ENCODE peak calls at places on chromosomes 12 and 14, in six cellular contexts. One of them, this sample, is unnamed.

GRCh38 chr14:97827746-97828145 is 1030.6 kb downstream of the VRK1 start:
- DNase-seq in body of pancreas: no peak
- DNase-seq in CD8-positive, alpha-beta memory T cell: no peak
- DNase-seq in prostate gland: no peak
- DNase-seq in cardiac muscle cell: no peak
- DNase-seq in transverse colon: no peak
- DNase-seq in this sample: no peak

GRCh38 chr12:130978785-130979184 is 25.1 kb downstream of the ADGRD1 start:
- DNase-seq in body of pancreas: no peak
- DNase-seq in CD8-positive, alpha-beta memory T cell: no peak
- DNase-seq in prostate gland: no peak
- DNase-seq in cardiac muscle cell: no peak
- DNase-seq in transverse colon: no peak
- DNase-seq in this sample: no peak

GRCh38 chr12:31728289-31728916 is 418 bp downstream of the AMN1 start:
- DNase-seq in body of pancreas: peak
- DNase-seq in CD8-positive, alpha-beta memory T cell: no peak
- DNase-seq in prostate gland: peak
- DNase-seq in cardiac muscle cell: no peak
- DNase-seq in transverse colon: peak
- DNase-seq in this sample: no peak

GRCh38 chr12:59678759-59679411 is 83.1 kb downstream of the SLC16A7 start:
- DNase-seq in body of pancreas: no peak
- DNase-seq in CD8-positive, alpha-beta memory T cell: no peak
- DNase-seq in prostate gland: no peak
- DNase-seq in cardiac muscle cell: no peak
- DNase-seq in transverse colon: no peak
- DNase-seq in this sample: no peak

GRCh38 chr14:86501611-86502010 is 971.7 kb downstream of the FLRT2 start:
- DNase-seq in body of pancreas: no peak
- DNase-seq in CD8-positive, alpha-beta memory T cell: no peak
- DNase-seq in prostate gland: no peak
- DNase-seq in cardiac muscle cell: no peak
- DNase-seq in transverse colon: no peak
- DNase-seq in this sample: no peak

GRCh38 chr14:22980672-22981089 is 1.7 kb downstream of the AJUBA start:
- DNase-seq in body of pancreas: peak
- DNase-seq in CD8-positive, alpha-beta memory T cell: peak
- DNase-seq in prostate gland: peak
- DNase-seq in cardiac muscle cell: peak
- DNase-seq in transverse colon: peak
- DNase-seq in this sample: no peak

GRCh38 chr12:40145896-40146295 is 40.0 kb upstream of the SLC2A13 start:
- DNase-seq in body of pancreas: no peak
- DNase-seq in CD8-positive, alpha-beta memory T cell: no peak
- DNase-seq in prostate gland: no peak
- DNase-seq in cardiac muscle cell: no peak
- DNase-seq in transverse colon: no peak
- DNase-seq in this sample: no peak

GRCh38 chr14:93648440-93649168 is 139.7 kb downstream of the PRIMA1 start:
- DNase-seq in body of pancreas: no peak
- DNase-seq in CD8-positive, alpha-beta memory T cell: no peak
- DNase-seq in prostate gland: no peak
- DNase-seq in cardiac muscle cell: no peak
- DNase-seq in transverse colon: no peak
- DNase-seq in this sample: no peak

GRCh38 chr12:97426485-97427116 is 36.0 kb upstream of the RMST start:
- DNase-seq in body of pancreas: no peak
- DNase-seq in CD8-positive, alpha-beta memory T cell: no peak
- DNase-seq in prostate gland: no peak
- DNase-seq in cardiac muscle cell: peak
- DNase-seq in transverse colon: no peak
- DNase-seq in this sample: no peak

GRCh38 chr12:58452546-58452945 is 467.8 kb downstream of the LRIG3 start:
- DNase-seq in body of pancreas: no peak
- DNase-seq in CD8-positive, alpha-beta memory T cell: no peak
- DNase-seq in prostate gland: no peak
- DNase-seq in cardiac muscle cell: peak
- DNase-seq in transverse colon: no peak
- DNase-seq in this sample: no peak

GRCh38 chr14:77965919-77966435 is 166.1 kb downstream of the ADCK1 start:
- DNase-seq in body of pancreas: peak
- DNase-seq in CD8-positive, alpha-beta memory T cell: no peak
- DNase-seq in prostate gland: no peak
- DNase-seq in cardiac muscle cell: peak
- DNase-seq in transverse colon: no peak
- DNase-seq in this sample: no peak

GRCh38 chr12:125057708-125058107 is 7.5 kb upstream of the AACS start:
- DNase-seq in body of pancreas: no peak
- DNase-seq in CD8-positive, alpha-beta memory T cell: no peak
- DNase-seq in prostate gland: no peak
- DNase-seq in cardiac muscle cell: no peak
- DNase-seq in transverse colon: no peak
- DNase-seq in this sample: no peak

GRCh38 chr12:6534914-6535696 is 788 bp downstream of the GAPDH start:
- DNase-seq in body of pancreas: peak
- DNase-seq in CD8-positive, alpha-beta memory T cell: peak
- DNase-seq in prostate gland: peak
- DNase-seq in cardiac muscle cell: peak
- DNase-seq in transverse colon: peak
- DNase-seq in this sample: no peak

GRCh38 chr12:15289192-15289591 is 33.1 kb upstream of the PTPRO start:
- DNase-seq in body of pancreas: no peak
- DNase-seq in CD8-positive, alpha-beta memory T cell: no peak
- DNase-seq in prostate gland: no peak
- DNase-seq in cardiac muscle cell: no peak
- DNase-seq in transverse colon: no peak
- DNase-seq in this sample: no peak

GRCh38 chr12:70664463-70664862 is 27.2 kb upstream of the PTPRB start:
- DNase-seq in body of pancreas: no peak
- DNase-seq in CD8-positive, alpha-beta memory T cell: no peak
- DNase-seq in prostate gland: no peak
- DNase-seq in cardiac muscle cell: peak
- DNase-seq in transverse colon: no peak
- DNase-seq in this sample: no peak

GRCh38 chr14:77738559-77739250 is 22.3 kb downstream of the SNW1 start:
- DNase-seq in body of pancreas: peak
- DNase-seq in CD8-positive, alpha-beta memory T cell: no peak
- DNase-seq in prostate gland: no peak
- DNase-seq in cardiac muscle cell: peak
- DNase-seq in transverse colon: no peak
- DNase-seq in this sample: no peak

GRCh38 chr14:70416322-70416716 is 571 bp downstream of the SYNJ2BP start:
- DNase-seq in body of pancreas: no peak
- DNase-seq in CD8-positive, alpha-beta memory T cell: no peak
- DNase-seq in prostate gland: no peak
- DNase-seq in cardiac muscle cell: peak
- DNase-seq in transverse colon: no peak
- DNase-seq in this sample: no peak

GRCh38 chr14:22118894-22119477 is 445.4 kb upstream of the OR4E1 start:
- DNase-seq in body of pancreas: no peak
- DNase-seq in CD8-positive, alpha-beta memory T cell: no peak
- DNase-seq in prostate gland: no peak
- DNase-seq in cardiac muscle cell: no peak
- DNase-seq in transverse colon: no peak
- DNase-seq in this sample: no peak

GRCh38 chr14:56172571-56172971 is 54.4 kb downstream of the PELI2 start:
- DNase-seq in body of pancreas: no peak
- DNase-seq in CD8-positive, alpha-beta memory T cell: no peak
- DNase-seq in prostate gland: no peak
- DNase-seq in cardiac muscle cell: peak
- DNase-seq in transverse colon: no peak
- DNase-seq in this sample: no peak

GRCh38 chr12:56220611-56221232 is 1.0 kb downstream of the RNF41 start:
- DNase-seq in body of pancreas: no peak
- DNase-seq in CD8-positive, alpha-beta memory T cell: peak
- DNase-seq in prostate gland: no peak
- DNase-seq in cardiac muscle cell: peak
- DNase-seq in transverse colon: no peak
- DNase-seq in this sample: no peak

GRCh38 chr12:42725839-42726238 is 136.3 kb upstream of the PRICKLE1 start:
- DNase-seq in body of pancreas: no peak
- DNase-seq in CD8-positive, alpha-beta memory T cell: no peak
- DNase-seq in prostate gland: no peak
- DNase-seq in cardiac muscle cell: peak
- DNase-seq in transverse colon: no peak
- DNase-seq in this sample: no peak

GRCh38 chr12:110537605-110538409 is 35.7 kb downstream of the RAD9B start:
- DNase-seq in body of pancreas: peak
- DNase-seq in CD8-positive, alpha-beta memory T cell: no peak
- DNase-seq in prostate gland: peak
- DNase-seq in cardiac muscle cell: no peak
- DNase-seq in transverse colon: peak
- DNase-seq in this sample: no peak

GRCh38 chr12:123034865-123035264 is 54.4 kb downstream of the ARL6IP4 start:
- DNase-seq in body of pancreas: no peak
- DNase-seq in CD8-positive, alpha-beta memory T cell: no peak
- DNase-seq in prostate gland: no peak
- DNase-seq in cardiac muscle cell: peak
- DNase-seq in transverse colon: no peak
- DNase-seq in this sample: no peak

GRCh38 chr12:96396914-96397313 is 3.3 kb downstream of the CDK17 start:
- DNase-seq in body of pancreas: no peak
- DNase-seq in CD8-positive, alpha-beta memory T cell: no peak
- DNase-seq in prostate gland: no peak
- DNase-seq in cardiac muscle cell: no peak
- DNase-seq in transverse colon: no peak
- DNase-seq in this sample: no peak
- H3K4me3 ChIP-seq in body of pancreas: no peak
- H3K4me3 ChIP-seq in CD8-positive, alpha-beta memory T cell: no peak
- H3K4me3 ChIP-seq in prostate gland: no peak
- H3K4me3 ChIP-seq in cardiac muscle cell: no peak
- H3K4me3 ChIP-seq in transverse colon: no peak
- H3K4me3 ChIP-seq in this sample: no peak

DNA sequence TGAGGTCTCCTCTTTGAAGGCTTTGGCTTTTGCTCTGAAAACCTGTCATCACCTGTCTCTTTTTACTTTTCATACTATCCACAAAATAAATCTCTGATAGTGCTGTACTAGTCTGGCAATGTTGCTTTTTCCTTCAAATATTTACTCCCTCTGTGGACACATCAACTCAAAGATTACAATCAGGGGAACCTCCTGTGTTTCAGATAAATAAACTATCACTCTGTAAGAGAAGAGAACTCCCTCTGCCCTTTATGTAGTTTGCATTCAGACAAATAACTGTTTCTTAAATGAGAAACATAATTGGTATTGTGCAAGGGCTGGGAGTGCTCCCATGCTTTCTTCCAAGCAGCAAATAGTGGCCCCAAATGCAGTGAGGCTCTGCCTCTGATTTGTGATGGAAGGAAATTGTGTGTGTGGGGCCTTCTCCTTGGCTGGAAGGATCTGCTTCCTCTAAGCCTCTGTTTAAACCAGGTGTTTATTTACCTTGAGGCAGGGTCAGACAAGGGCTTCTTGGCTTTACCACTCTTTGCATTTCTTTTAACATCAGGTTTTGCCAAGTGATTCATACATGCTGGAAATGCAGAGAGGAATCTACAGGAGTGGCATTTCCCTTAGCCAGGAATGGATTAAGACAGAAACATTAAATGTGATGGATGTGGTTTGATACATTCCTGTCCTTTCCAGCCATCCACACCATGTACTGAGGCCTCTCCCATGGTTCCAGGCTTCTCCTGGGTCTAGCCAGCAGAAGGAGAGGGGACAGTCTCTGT is 69.0 kb downstream of the AKAP6 start:
- DNase-seq in body of pancreas: no peak
- DNase-seq in CD8-positive, alpha-beta memory T cell: no peak
- DNase-seq in prostate gland: peak
- DNase-seq in cardiac muscle cell: peak
- DNase-seq in transverse colon: no peak
- DNase-seq in this sample: peak
- H3K27ac ChIP-seq in body of pancreas: no peak
- H3K27ac ChIP-seq in CD8-positive, alpha-beta memory T cell: no peak
- H3K27ac ChIP-seq in prostate gland: no peak
- H3K27ac ChIP-seq in cardiac muscle cell: no peak
- H3K27ac ChIP-seq in transverse colon: peak
- H3K27ac ChIP-seq in this sample: no peak

GRCh38 chr12:65829716-65830115 is 5.4 kb downstream of the HMGA2 start:
- DNase-seq in body of pancreas: no peak
- DNase-seq in CD8-positive, alpha-beta memory T cell: no peak
- DNase-seq in prostate gland: no peak
- DNase-seq in cardiac muscle cell: no peak
- DNase-seq in transverse colon: no peak
- DNase-seq in this sample: no peak

GRCh38 chr12:65828711-65829339 is 4.5 kb downstream of the HMGA2 start:
- DNase-seq in body of pancreas: no peak
- DNase-seq in CD8-positive, alpha-beta memory T cell: no peak
- DNase-seq in prostate gland: no peak
- DNase-seq in cardiac muscle cell: peak
- DNase-seq in transverse colon: no peak
- DNase-seq in this sample: no peak

GRCh38 chr12:65827827-65828231 is 3.5 kb downstream of the HMGA2 start:
- DNase-seq in body of pancreas: no peak
- DNase-seq in CD8-positive, alpha-beta memory T cell: no peak
- DNase-seq in prostate gland: no peak
- DNase-seq in cardiac muscle cell: peak
- DNase-seq in transverse colon: no peak
- DNase-seq in this sample: no peak

GRCh38 chr12:65832217-65832616 is 7.9 kb downstream of the HMGA2 start:
- DNase-seq in body of pancreas: no peak
- DNase-seq in CD8-positive, alpha-beta memory T cell: no peak
- DNase-seq in prostate gland: no peak
- DNase-seq in cardiac muscle cell: peak
- DNase-seq in transverse colon: no peak
- DNase-seq in this sample: no peak

DNA sequence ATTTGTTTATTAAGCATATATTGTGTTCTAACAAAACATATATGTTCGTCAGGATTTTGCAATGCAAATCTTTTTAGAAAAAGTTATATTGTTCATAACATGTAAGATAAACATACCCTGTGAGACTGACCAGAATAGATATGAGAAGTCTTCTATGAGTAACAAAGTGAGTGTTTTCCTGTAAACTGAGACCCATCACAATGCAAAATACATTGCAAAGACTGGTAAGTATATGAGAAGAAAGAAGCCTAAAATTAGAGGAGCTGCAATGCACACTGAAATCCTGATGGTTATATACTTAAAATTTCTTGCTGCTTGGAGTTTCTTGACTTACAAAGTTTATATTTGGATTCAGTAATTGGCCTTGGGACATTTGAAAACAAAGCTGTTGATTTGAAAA is 6.0 kb downstream of the HMGA2 start:
- DNase-seq in body of pancreas: no peak
- DNase-seq in CD8-positive, alpha-beta memory T cell: no peak
- DNase-seq in prostate gland: no peak
- DNase-seq in cardiac muscle cell: peak
- DNase-seq in transverse colon: no peak
- DNase-seq in this sample: no peak
- H3K4me3 ChIP-seq in body of pancreas: no peak
- H3K4me3 ChIP-seq in CD8-positive, alpha-beta memory T cell: no peak
- H3K4me3 ChIP-seq in prostate gland: no peak
- H3K4me3 ChIP-seq in cardiac muscle cell: no peak
- H3K4me3 ChIP-seq in transverse colon: no peak
- H3K4me3 ChIP-seq in this sample: peak

DNA sequence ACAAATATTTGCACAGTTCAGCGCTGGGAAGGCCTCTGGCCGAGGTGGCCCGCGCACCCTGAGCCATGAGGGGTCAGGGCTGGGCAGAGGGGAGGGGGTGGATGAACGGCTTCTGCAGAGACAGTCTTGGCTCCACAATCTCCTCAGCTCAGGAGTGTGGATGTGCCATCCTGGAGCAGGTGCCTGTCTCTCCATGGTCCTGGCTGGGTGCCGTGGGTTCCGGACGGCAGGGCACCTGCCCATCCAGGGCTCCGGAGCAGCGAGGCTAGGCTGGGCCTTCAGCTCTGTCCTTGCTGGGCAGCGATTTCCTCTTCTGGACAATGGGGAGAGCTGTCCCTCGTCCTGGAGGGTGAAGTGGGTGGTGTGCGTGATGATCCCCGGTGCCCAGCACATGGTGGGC is 55.6 kb downstream of the KIF26A start:
- DNase-seq in body of pancreas: no peak
- DNase-seq in CD8-positive, alpha-beta memory T cell: no peak
- DNase-seq in prostate gland: no peak
- DNase-seq in cardiac muscle cell: no peak
- DNase-seq in transverse colon: no peak
- DNase-seq in this sample: no peak
- H3K27ac ChIP-seq in body of pancreas: no peak
- H3K27ac ChIP-seq in CD8-positive, alpha-beta memory T cell: no peak
- H3K27ac ChIP-seq in prostate gland: no peak
- H3K27ac ChIP-seq in cardiac muscle cell: no peak
- H3K27ac ChIP-seq in transverse colon: no peak
- H3K27ac ChIP-seq in this sample: no peak

This sample was measured in keratinocyte.